ENCODE peak calls at places on chromosomes 16 and 17, in nine cellular contexts. J, T, Y, O, W, G, R, V and E are unnamed samples.

GRCh38 chr16:17246577-17246885 is 224.2 kb downstream of the XYLT1 start:
- DNase-seq in V (no peak), R (no peak), W (no peak), J (no peak), T (no peak), G (no peak), O (no peak), Y (no peak), E (no peak)

GRCh38 chr17:68094481-68095078 is 59.0 kb downstream of the KPNA2 start:
- DNase-seq in V (no peak), T (no peak), Y (no peak), W (no peak), O (no peak), G (no peak), J (no peak), R (no peak), E (no peak)

GRCh38 chr16:2473425-2473926 is 1.5 kb upstream of the TBC1D24 start:
- DNase-seq in Y (no peak), G (no peak), R (no peak), W (peak; percentile 48), J (no peak), O (no peak), T (no peak), V (no peak), E (no peak)

GRCh38 chr16:24844101-24845030 is 1.4 kb upstream of the SLC5A11 start:
- DNase-seq in O (no peak), Y (no peak), G (no peak), V (no peak), J (no peak), W (peak; percentile 92), R (peak; percentile 29), T (no peak), E (no peak)

GRCh38 chr16:11658896-11659708 is 9.2 kb upstream of the SNN start:
- DNase-seq in W (no peak), O (no peak), T (no peak), V (no peak), G (no peak), Y (no peak), R (no peak), J (no peak), E (no peak)

GRCh38 chr17:63702223-63702577 is 2.3 kb upstream of the LIMD2 start:
- DNase-seq in R (peak; percentile 42), G (no peak), J (no peak), T (no peak), W (no peak), Y (peak; percentile 68), V (no peak), O (no peak), E (no peak)

GRCh38 chr17:17792551-17793377 is 44.0 kb downstream of the SREBF1 start:
- DNase-seq in W (no peak), J (no peak), O (peak; percentile 62), V (no peak), T (no peak), G (no peak), Y (no peak), R (no peak), E (peak; percentile 59)

GRCh38 chr17:82372591-82373452 is 1.3 kb downstream of the UTS2R start:
- DNase-seq in Y (no peak), T (no peak), J (no peak), R (no peak), W (no peak), O (no peak), V (no peak), G (no peak), E (no peak)

GRCh38 chr17:7403043-7403901 is 625 bp downstream of the TMEM256 start:
- DNase-seq in V (peak; percentile 39), T (no peak), Y (peak; percentile 73), G (peak; percentile 54), R (peak; percentile 80), J (no peak), W (no peak), O (no peak), E (no peak)

GRCh38 chr17:17723354-17724261 is 42.4 kb downstream of the RAI1 start:
- DNase-seq in R (no peak), G (no peak), V (peak; percentile 46), Y (no peak), O (peak; percentile 61), W (no peak), J (no peak), T (peak; percentile 83), E (no peak)

GRCh38 chr17:82647593-82648164 is 565 bp downstream of the WDR45B start:
- DNase-seq in T (peak; percentile 35), Y (peak; percentile 80), W (no peak), G (peak; percentile 41), O (peak; percentile 20), V (no peak), J (no peak), R (peak; percentile 45), E (no peak)

GRCh38 chr17:63477471-63478440 is 895 bp downstream of the ACE start:
- DNase-seq in W (no peak), O (peak; percentile 23), T (peak; percentile 36), Y (no peak), J (no peak), R (peak; percentile 54), V (no peak), G (no peak), E (no peak)

GRCh38 chr16:69402448-69402847 is 16.6 kb upstream of the TERF2 start:
- DNase-seq in V (no peak), W (no peak), J (no peak), R (no peak), O (peak; percentile 22), T (no peak), Y (no peak), G (no peak), E (no peak)
- TF ChIP-seq CTCF in V (no peak), W (no peak), J (no peak), R (no peak), O (no peak), T (no peak), Y (no peak), G (no peak), E (no peak)

GRCh38 chr17:705863-706262 is 8.8 kb downstream of the VPS53 start:
- DNase-seq in T (peak; percentile 56), G (no peak), J (no peak), V (no peak), Y (no peak), W (no peak), R (no peak), O (no peak), E (no peak)

GRCh38 chr17:703081-703875 is 11.4 kb downstream of the VPS53 start:
- DNase-seq in O (no peak), J (no peak), T (no peak), W (no peak), V (no peak), Y (no peak), G (no peak), R (no peak), E (no peak)

GRCh38 chr17:700504-701094 is 14.0 kb downstream of the VPS53 start:
- DNase-seq in J (no peak), W (no peak), Y (no peak), T (peak; percentile 46), V (no peak), O (peak; percentile 40), R (no peak), G (no peak), E (no peak)

GRCh38 chr17:705011-705410 is 9.6 kb downstream of the VPS53 start:
- DNase-seq in W (no peak), J (no peak), G (no peak), R (no peak), V (no peak), T (no peak), O (no peak), Y (no peak), E (no peak)

DNA sequence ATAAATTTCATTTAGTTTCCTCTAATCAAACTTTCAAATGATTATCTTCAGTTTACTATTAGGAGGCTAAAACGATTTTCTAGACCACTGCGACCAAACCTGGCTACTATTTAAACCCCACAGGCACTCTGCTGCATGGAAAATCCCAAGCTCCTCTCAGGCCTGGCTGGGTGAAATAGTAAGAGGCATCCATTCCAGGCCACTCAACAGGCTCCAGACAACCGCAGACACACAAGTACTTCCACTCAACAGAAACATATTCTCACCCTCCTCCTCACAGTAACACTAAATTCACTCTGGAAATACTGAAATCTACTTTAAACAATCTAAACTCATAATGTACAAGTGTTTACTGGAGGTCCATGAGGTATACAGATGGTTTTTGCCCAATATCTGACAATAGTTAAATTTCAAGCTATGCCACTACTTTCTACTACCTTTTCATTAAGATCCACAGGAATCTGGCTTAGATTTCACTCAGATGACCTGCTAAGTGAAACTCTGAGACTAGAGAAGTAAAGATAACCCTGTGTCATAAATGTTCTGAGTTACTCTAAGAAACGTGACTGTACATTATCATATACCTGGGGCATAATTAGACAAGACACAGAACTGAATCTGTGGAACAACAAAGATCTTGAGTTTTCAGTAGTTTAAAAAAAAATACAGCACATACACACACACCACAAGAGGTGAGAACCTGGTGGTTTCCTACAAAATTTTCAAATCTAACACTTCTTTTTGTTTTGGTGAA is 10.4 kb downstream of the VPS53 start:
- DNase-seq in J (no peak), W (no peak), O (no peak), G (no peak), T (peak; percentile 81), V (no peak), R (no peak), Y (no peak), E (no peak)
- H3K27ac ChIP-seq in J (no peak overlapping the region), W (no peak overlapping the region), O (no peak overlapping the region), G (no peak overlapping the region), T (peak overlapping the region; percentile 92), V (no peak overlapping the region), R (no peak overlapping the region), Y (no peak overlapping the region), E (no peak overlapping the region)

DNA sequence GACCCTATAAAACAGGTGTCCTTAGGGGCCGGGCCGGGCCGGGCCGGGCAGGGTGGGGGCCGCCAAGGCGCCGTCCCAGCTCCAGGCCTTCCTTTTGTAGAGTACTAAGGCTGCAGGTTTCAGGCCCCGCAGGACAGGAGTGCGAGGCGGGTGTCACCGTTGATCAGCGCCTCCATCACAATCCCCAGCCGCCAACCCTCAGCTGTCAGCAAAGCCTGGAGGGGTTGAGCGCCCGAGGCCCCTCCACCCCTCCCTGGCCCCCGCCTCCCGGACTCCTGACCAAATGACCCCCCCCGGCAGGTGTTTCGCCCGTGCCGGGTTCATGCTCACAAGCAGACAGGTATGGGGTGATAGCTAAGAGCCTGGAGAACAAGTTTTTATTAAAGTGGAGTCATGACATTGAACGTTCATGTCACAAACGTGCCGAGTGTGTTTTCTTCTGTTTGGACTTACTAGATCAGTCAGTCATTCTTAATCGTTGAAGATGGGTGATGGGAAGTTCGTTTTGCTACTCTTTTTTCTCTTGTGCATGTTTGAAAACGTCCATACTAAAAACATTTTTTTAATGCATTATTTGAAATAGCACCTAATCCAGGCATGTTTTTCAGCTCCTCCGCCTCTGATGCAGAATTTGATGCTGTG is 534 bp downstream of the ARL2BP start:
- DNase-seq in W (no peak), Y (peak; percentile 82), T (peak; percentile 28), R (peak; percentile 52), V (no peak), J (no peak), O (peak; percentile 36), G (peak; percentile 54), E (no peak)
- H3K4me3 ChIP-seq in W (peak overlapping the region; percentile 78), Y (peak overlapping the region; percentile 80), T (peak overlapping the region; percentile 54), R (peak overlapping the region; percentile 75), V (peak overlapping the region; percentile 75), J (peak overlapping the region; percentile 74), O (peak overlapping the region; percentile 85), G (peak overlapping the region; percentile 89), E (peak overlapping the region; percentile 94)

DNA sequence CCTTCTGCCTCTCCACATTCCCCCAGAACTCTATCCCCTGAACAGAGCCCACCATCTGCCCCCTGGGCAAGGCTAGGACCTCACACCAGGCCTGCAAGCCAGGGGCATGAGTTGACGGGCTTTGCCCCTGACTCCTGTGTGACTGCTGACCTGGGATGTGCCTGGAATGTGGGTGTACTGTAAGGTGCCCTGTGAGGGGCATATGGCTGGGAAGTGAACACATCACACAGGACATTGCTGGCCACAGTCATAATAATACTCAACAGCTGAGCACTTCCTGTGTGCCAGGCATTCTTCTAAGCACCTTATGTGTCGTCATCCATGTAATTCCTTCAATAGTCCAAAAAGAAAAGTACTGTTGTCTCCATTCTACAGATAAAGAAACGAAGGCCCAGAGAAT is 13.3 kb downstream of the CES4A start:
- DNase-seq in W (no peak), G (no peak), Y (no peak), O (no peak), R (no peak), V (no peak), T (no peak), J (no peak), E (no peak)
- TF ChIP-seq CTCF in W (no peak), G (no peak), Y (no peak), O (no peak), R (no peak), V (no peak), T (no peak), J (no peak), E (no peak)